ENCODE peak calls at places on chromosomes 11 and 22, in ten cellular contexts. R is suprapubic skin, M is bronchial epithelial cell, P is AG04450, T is choroid plexus epithelial cell, E is epithelial cell of proximal tubule, S is PC-9, K is body of pancreas, O is MM.1S, V is fibroblast of mammary gland. N is an unnamed sample.
A peak's percentile ranks its signal among the peaks of the same experiment; 100 is the strongest.

GRCh38 chr11:107493117-107493516 is 35.5 kb upstream of the CWF19L2 start:
- DNase-seq in K (no peak), R (no peak), E (peak; percentile 55), P (peak; percentile 7), V (peak; percentile 43), O (no peak), M (peak; percentile 91), S (peak; percentile 65), T (peak; percentile 54), N (peak; percentile 3)

GRCh38 chr11:124880958-124881357 is 15.7 kb downstream of the ROBO3 start:
- DNase-seq in S (no peak), R (peak; percentile 7), K (no peak), E (no peak), P (no peak), V (no peak), O (no peak), M (no peak), T (no peak), N (no peak)

GRCh38 chr22:36365020-36365411 is 22.8 kb downstream of the MYH9 start:
- DNase-seq in M (peak; percentile 98), V (peak; percentile 100), K (peak; percentile 57), O (no peak), T (peak; percentile 88), S (peak; percentile 87), P (peak; percentile 74), E (no peak), R (no peak), N (peak; percentile 84)

GRCh38 chr11:40203606-40204005 is 1255.8 kb downstream of the LRRC4C start:
- DNase-seq in M (no peak), R (no peak), T (no peak), K (no peak), V (no peak), P (no peak), S (no peak), O (no peak), E (no peak), N (no peak)

GRCh38 chr22:47163876-47164513 is 401.5 kb downstream of the TBC1D22A start:
- DNase-seq in R (peak; percentile 75), T (no peak), S (no peak), K (peak; percentile 6), P (no peak), V (no peak), E (no peak), M (no peak), O (no peak), N (no peak)

GRCh38 chr22:19412478-19412877 is 19.1 kb downstream of the HIRA start:
- DNase-seq in K (no peak), R (no peak), T (no peak), E (no peak), P (no peak), V (no peak), M (no peak), S (no peak), O (no peak), N (no peak)

GRCh38 chr11:86706341-86707131 is 34.1 kb upstream of the ME3 start:
- DNase-seq in R (no peak), V (no peak), S (no peak), E (no peak), K (no peak), P (no peak), T (no peak), O (no peak), M (no peak), N (no peak)

GRCh38 chr11:123139206-123139605 is 55.8 kb downstream of the CLMP start:
- DNase-seq in S (no peak), T (no peak), M (no peak), E (no peak), V (no peak), R (no peak), K (no peak), P (no peak), O (no peak), N (no peak)

GRCh38 chr11:113722934-113723333 is 16.8 kb upstream of the TMPRSS5 start:
- DNase-seq in S (no peak), V (no peak), P (no peak), T (no peak), M (peak; percentile 10), O (no peak), E (no peak), K (no peak), R (no peak), N (no peak)

GRCh38 chr22:44727148-44727547 is 25.1 kb downstream of the PRR5 start:
- DNase-seq in P (no peak), S (no peak), T (no peak), V (no peak), O (no peak), E (no peak), R (no peak), K (no peak), M (no peak), N (no peak)

GRCh38 chr11:74538680-74539079 is 45.2 kb upstream of the LIPT2 start:
- DNase-seq in T (no peak), S (peak; percentile 58), K (no peak), E (no peak), R (no peak), O (no peak), M (peak; percentile 53), V (no peak), P (no peak), N (no peak)

GRCh38 chr11:114279778-114280532 is 16.2 kb upstream of the NNMT start:
- DNase-seq in O (no peak), K (no peak), M (peak; percentile 56), E (no peak), P (no peak), T (peak; percentile 77), R (no peak), S (no peak), V (peak; percentile 72), N (no peak)

GRCh38 chr22:38867124-38867455 is 4.9 kb downstream of the CBX6 start:
- DNase-seq in O (no peak), T (no peak), E (no peak), R (no peak), K (no peak), M (no peak), P (no peak), S (no peak), V (no peak), N (no peak)

GRCh38 chr22:42955087-42955630 is 59.8 kb downstream of the PACSIN2 start:
- DNase-seq in O (no peak), R (no peak), T (no peak), M (no peak), V (no peak), K (no peak), P (no peak), S (no peak), E (no peak), N (no peak)

GRCh38 chr22:25942989-25943411 is 201.0 kb downstream of the MYO18B start:
- DNase-seq in S (no peak), R (no peak), V (no peak), T (no peak), K (peak; percentile 58), P (no peak), E (no peak), M (no peak), O (no peak), N (no peak)

GRCh38 chr11:59829358-59829757 is 15.9 kb downstream of the CBLIF start:
- DNase-seq in R (no peak), P (no peak), M (no peak), V (no peak), E (no peak), K (no peak), S (no peak), O (no peak), T (no peak), N (no peak)

DNA sequence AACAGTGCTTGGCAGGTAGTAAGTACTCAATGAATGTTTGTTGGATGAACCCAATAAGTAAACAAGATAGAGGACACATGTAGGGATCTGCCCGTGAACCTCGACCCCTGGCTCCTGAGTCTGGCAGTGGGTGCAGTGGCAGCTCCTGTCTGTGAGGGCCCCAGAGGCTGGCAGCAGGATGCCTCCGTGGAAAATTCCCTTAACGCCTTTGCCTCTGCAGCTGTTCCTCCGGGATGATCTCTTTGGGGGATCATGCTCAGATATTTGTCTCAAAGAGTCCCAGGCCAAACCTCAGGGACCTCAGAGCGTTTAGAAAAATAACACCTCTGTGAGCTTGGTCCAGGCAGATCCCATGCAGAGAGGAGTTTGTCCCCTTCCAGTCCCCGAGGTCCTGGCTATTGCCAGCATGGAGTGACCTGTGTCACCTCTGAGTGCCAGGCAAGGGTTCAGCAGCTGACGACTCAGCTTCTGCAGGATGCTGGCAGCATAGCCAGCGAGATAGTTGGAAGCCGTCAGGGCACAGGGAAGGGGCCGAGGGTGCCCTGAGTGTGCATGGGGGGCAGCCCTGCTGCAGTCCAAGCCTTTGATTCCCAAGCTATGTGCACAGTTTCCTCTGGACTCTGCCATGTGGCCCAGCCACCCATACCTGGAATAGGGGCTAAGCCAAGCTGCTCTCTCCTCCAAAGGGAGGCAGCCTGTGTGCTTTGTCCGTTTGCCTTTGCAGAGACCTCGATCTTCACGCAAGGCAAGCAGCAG is 613 bp upstream of the MCHR1 start:
- DNase-seq in P (no peak), E (no peak), K (no peak), M (no peak), O (no peak), R (no peak), T (no peak), S (no peak), V (no peak), N (no peak)
- H3K4me3 ChIP-seq in P (peak overlapping the region; percentile 55), E (peak overlapping the region; percentile 46), K (no peak overlapping the region), M (no peak overlapping the region), O (no peak overlapping the region), R (peak overlapping the region; percentile 35), T (no peak overlapping the region), S (no peak overlapping the region), V (no peak overlapping the region), N (no peak overlapping the region)

DNA sequence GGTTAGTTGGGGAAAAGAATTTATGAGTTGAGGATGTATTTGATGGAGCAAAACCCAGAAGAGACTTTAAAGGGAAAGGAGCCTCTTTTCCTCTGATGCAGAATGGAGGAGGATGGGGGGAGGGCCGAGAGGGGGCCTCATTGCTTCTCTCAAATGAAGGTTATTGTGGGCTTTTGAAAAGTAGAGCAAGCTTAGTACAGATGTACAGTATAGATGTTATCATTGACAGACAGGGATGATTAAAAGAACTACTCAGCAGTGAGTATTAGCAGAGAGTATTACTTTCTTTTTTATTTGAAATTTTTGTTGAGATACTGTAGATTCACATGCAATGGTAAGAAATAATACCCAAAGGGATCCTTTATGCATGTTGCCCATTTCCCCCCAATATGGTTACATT is 98.1 kb downstream of the TEAD1 start:
- DNase-seq in T (no peak), M (no peak), O (no peak), S (no peak), E (no peak), V (no peak), R (no peak), K (no peak), P (no peak), N (no peak)
- TF ChIP-seq CTCF in T (no peak), M (no peak), O (no peak), S (no peak), E (no peak), V (no peak), R (no peak), K (no peak), P (no peak), N (no peak)

GRCh38 chr11:2797741-2798361 is 87.7 kb downstream of the CDKN1C start:
- DNase-seq in M (no peak), R (peak; percentile 74), O (no peak), V (no peak), T (no peak), E (no peak), S (no peak), P (no peak), K (peak; percentile 2), N (no peak)
- H3K4me3 ChIP-seq in M (no peak overlapping the region), R (no peak overlapping the region), O (no peak overlapping the region), V (no peak overlapping the region), T (no peak overlapping the region), E (no peak overlapping the region), S (no peak overlapping the region), P (no peak overlapping the region), K (no peak overlapping the region), N (no peak overlapping the region)

GRCh38 chr11:66333220-66333877 is 2.9 kb downstream of the RIN1 start:
- DNase-seq in V (no peak), P (no peak), M (no peak), K (no peak), O (no peak), T (no peak), E (no peak), R (no peak), S (no peak), N (no peak)
- TF ChIP-seq CTCF in V (no peak), P (no peak), M (no peak), K (no peak), O (peak; percentile 7), T (no peak), E (no peak), R (no peak), S (no peak), N (no peak)

N was measured in retinal pigment epithelial cell.